ENCODE peak calls at places on chromosomes 7 and 10, in nine cellular contexts. P is HT-29; Y is T-cell; U is T-helper 22 cell; W is endodermal cell; S is stimulated activated CD8-positive, alpha-beta memory T cell treated with anti-CD3 and anti-CD28 coated beads, Interleukin-7, amount 100 ng/mL, for 1 hour; Q is neuronal stem cell; D is skeletal muscle cell; V is stimulated activated CD4-positive, alpha-beta T cell treated with anti-CD3 and anti-CD28 coated beads, Interleukin-1b, Interleukin-23, amount 100 ng/mL, for 24 hours. G is an unnamed sample.

GRCh38 chr7:33845991-33846509 is 59.3 kb upstream of the BMPER start:
- DNase-seq in P (no peak), Y (no peak), U (no peak), W (no peak), S (no peak), Q (no peak), D (no peak), V (no peak), G (no peak)

GRCh38 chr10:19958787-19959186 is 142.6 kb downstream of the PLXDC2 start:
- DNase-seq in P (no peak), Y (no peak), U (no peak), W (no peak), S (no peak), Q (no peak), D (no peak), V (no peak), G (no peak)

GRCh38 chr7:155767562-155768437 is 44.5 kb downstream of the SHH start:
- DNase-seq in P (no peak), Y (no peak), U (no peak), W (no peak), S (no peak), Q (no peak), D (no peak), V (no peak), G (no peak)

GRCh38 chr10:69179089-69179742 is 818 bp upstream of the SUPV3L1 start:
- DNase-seq in P (peak), Y (peak), U (peak), W (peak), S (peak), Q (no peak), D (no peak), V (no peak), G (no peak)

GRCh38 chr7:73770002-73770859 is at the start of gene CLDN3:
- DNase-seq in P (peak), Y (no peak), U (no peak), W (peak), S (no peak), Q (peak), D (no peak), V (no peak), G (no peak)

GRCh38 chr10:78754269-78755074 is 314.3 kb upstream of the ZMIZ1 start:
- DNase-seq in P (no peak), Y (no peak), U (no peak), W (peak), S (no peak), Q (no peak), D (peak), V (no peak), G (peak)

GRCh38 chr10:2246747-2247146 is 509.4 kb upstream of the ADARB2 start:
- DNase-seq in P (no peak), Y (no peak), U (no peak), W (no peak), S (no peak), Q (no peak), D (no peak), V (no peak), G (no peak)

GRCh38 chr7:90574136-90574819 is 21.8 kb upstream of the CDK14 start:
- DNase-seq in P (no peak), Y (no peak), U (no peak), W (no peak), S (no peak), Q (no peak), D (no peak), V (no peak), G (peak)

GRCh38 chr10:121104476-121105111 is 253.4 kb downstream of the WDR11 start:
- DNase-seq in P (no peak), Y (no peak), U (no peak), W (no peak), S (no peak), Q (no peak), D (no peak), V (no peak), G (no peak)

GRCh38 chr7:16066805-16067459 is 354.4 kb downstream of the CRPPA start:
- DNase-seq in P (no peak), Y (no peak), U (no peak), W (no peak), S (no peak), Q (no peak), D (no peak), V (no peak), G (peak)

GRCh38 chr7:90229728-90230127 is 15.2 kb upstream of the CFAP69 start:
- DNase-seq in P (peak), Y (no peak), U (no peak), W (no peak), S (no peak), Q (no peak), D (no peak), V (no peak), G (no peak)

GRCh38 chr7:40772096-40772495 is 637.3 kb downstream of the SUGCT start:
- DNase-seq in P (no peak), Y (no peak), U (no peak), W (no peak), S (no peak), Q (no peak), D (no peak), V (no peak), G (peak)

GRCh38 chr10:51683031-51683830 is 16.2 kb downstream of the CSTF2T start:
- DNase-seq in P (no peak), Y (no peak), U (no peak), W (no peak), S (no peak), Q (no peak), D (no peak), V (no peak), G (no peak)

GRCh38 chr10:15222511-15222910 is 54.0 kb upstream of the NMT2 start:
- DNase-seq in P (no peak), Y (no peak), U (no peak), W (no peak), S (no peak), Q (no peak), D (no peak), V (no peak), G (no peak)

GRCh38 chr7:140263277-140263676 is 86.5 kb upstream of the KDM7A start:
- DNase-seq in P (no peak), Y (peak), U (peak), W (no peak), S (no peak), Q (no peak), D (no peak), V (no peak), G (no peak)

GRCh38 chr10:22655312-22655973 is 58.9 kb downstream of the PIP4K2A start:
- DNase-seq in P (no peak), Y (peak), U (peak), W (no peak), S (no peak), Q (no peak), D (peak), V (no peak), G (peak)

GRCh38 chr10:51000164-51000563 is 74.1 kb upstream of the PRKG1 start:
- DNase-seq in P (no peak), Y (no peak), U (no peak), W (no peak), S (no peak), Q (no peak), D (peak), V (no peak), G (no peak)

GRCh38 chr7:130491841-130492518 is at the start of gene MEST:
- DNase-seq in P (no peak), Y (no peak), U (no peak), W (peak), S (no peak), Q (no peak), D (no peak), V (no peak), G (peak)